ENCODE peak calls at places on chromosomes 16 and 17, in six cellular contexts. K is H1, J is HCT116, C is HepG2, U is GM12878, T is K562. W is an unnamed sample.

GRCh38 chr17:32102697-32103096 is 39.6 kb upstream of the RHOT1 start:
- DNase-seq in K (peak), J (no peak), C (no peak), U (no peak), T (no peak), W (no peak)

GRCh38 chr16:2842340-2843000 is 12.4 kb downstream of the ZG16B start:
- DNase-seq in K (peak), J (peak), C (no peak), U (no peak), T (peak), W (no peak)

GRCh38 chr16:47037396-47037745 is 63.9 kb upstream of the DNAJA2 start:
- DNase-seq in K (no peak), J (no peak), C (no peak), U (no peak), T (peak), W (no peak)

GRCh38 chr17:36935681-36936454 is 1.4 kb upstream of the LHX1 start:
- DNase-seq in K (peak), J (no peak), C (no peak), U (no peak), T (no peak), W (peak)

GRCh38 chr17:44557653-44558285 is 485 bp downstream of the FZD2 start:
- DNase-seq in K (peak), J (no peak), C (no peak), U (no peak), T (no peak), W (no peak)

GRCh38 chr16:29745126-29745852 is 501 bp downstream of the C16orf54 start:
- DNase-seq in K (no peak), J (no peak), C (no peak), U (no peak), T (no peak), W (no peak)

GRCh38 chr17:38449364-38449763 is 21.1 kb downstream of the ARHGAP23 start:
- DNase-seq in K (no peak), J (no peak), C (peak), U (no peak), T (no peak), W (no peak)

GRCh38 chr16:84648595-84649510 is 542 bp downstream of the KLHL36 start:
- DNase-seq in K (peak), J (no peak), C (no peak), U (no peak), T (peak), W (peak)

GRCh38 chr17:4105232-4105631 is 37.6 kb downstream of the ZZEF1 start:
- DNase-seq in K (no peak), J (no peak), C (no peak), U (no peak), T (no peak), W (no peak)

GRCh38 chr16:56930516-56931252 is 1.3 kb upstream of the HERPUD1 start:
- DNase-seq in K (no peak), J (no peak), C (no peak), U (no peak), T (no peak), W (no peak)

GRCh38 chr16:58022601-58023371 is 2.8 kb upstream of the MMP15 start:
- DNase-seq in K (no peak), J (no peak), C (no peak), U (no peak), T (no peak), W (no peak)

GRCh38 chr17:35731239-35731931 is at the start of gene RASL10B:
- DNase-seq in K (peak), J (no peak), C (peak), U (no peak), T (peak), W (peak)

GRCh38 chr16:25258856-25259179 is 1.2 kb upstream of the ZKSCAN2 start:
- DNase-seq in K (no peak), J (no peak), C (no peak), U (no peak), T (no peak), W (no peak)

GRCh38 chr16:55037051-55037450 is 106.4 kb downstream of the IRX5 start:
- DNase-seq in K (peak), J (no peak), C (no peak), U (no peak), T (no peak), W (no peak)

GRCh38 chr17:75864448-75864871 is 9.3 kb upstream of the WBP2 start:
- DNase-seq in K (no peak), J (no peak), C (no peak), U (peak), T (peak), W (no peak)

GRCh38 chr16:74774223-74775139 is at the start of gene FA2H:
- DNase-seq in K (peak), J (peak), C (peak), U (no peak), T (peak), W (peak)

GRCh38 chr17:1008008-1008761 is 11.3 kb downstream of the TIMM22 start:
- DNase-seq in K (no peak), J (no peak), C (no peak), U (no peak), T (no peak), W (no peak)

GRCh38 chr16:74950511-74950910 is 34.4 kb downstream of the WDR59 start:
- DNase-seq in K (no peak), J (no peak), C (no peak), U (no peak), T (no peak), W (no peak)

GRCh38 chr16:85626191-85626951 is 13.2 kb downstream of the GSE1 start:
- DNase-seq in K (peak), J (no peak), C (no peak), U (no peak), T (no peak), W (no peak)

GRCh38 chr16:72986011-72986410 is 61.9 kb downstream of the ZFHX3 start:
- DNase-seq in K (no peak), J (no peak), C (no peak), U (no peak), T (no peak), W (no peak)

GRCh38 chr16:85192736-85193493 is 80.6 kb upstream of the CIBAR2 start:
- DNase-seq in K (no peak), J (no peak), C (no peak), U (no peak), T (no peak), W (no peak)

GRCh38 chr16:84907575-84907974 is 87.8 kb downstream of the CRISPLD2 start:
- DNase-seq in K (no peak), J (no peak), C (no peak), U (no peak), T (no peak), W (no peak)

DNA sequence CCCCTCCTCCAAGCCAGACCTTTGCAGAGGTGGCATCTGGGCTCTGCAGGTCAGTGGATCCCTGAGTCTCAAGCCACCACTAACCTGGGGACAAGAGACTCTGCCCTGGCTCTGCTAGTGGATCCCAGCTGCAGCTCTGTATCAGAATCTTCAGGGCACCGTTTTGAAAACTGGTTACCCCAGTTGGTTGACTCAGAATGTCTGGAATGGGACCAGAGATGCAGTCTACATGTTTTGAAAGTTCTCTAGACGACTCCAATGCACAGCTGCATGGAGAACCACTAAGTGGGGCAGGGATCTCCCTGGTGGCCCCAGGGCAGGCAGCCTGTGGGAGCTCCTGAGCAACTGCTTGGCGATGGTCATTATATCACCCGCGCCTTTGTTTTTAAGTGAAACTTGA is 34.1 kb upstream of the ADORA2B start:
- DNase-seq in K (no peak), J (no peak), C (no peak), U (no peak), T (no peak), W (peak)
- TF ChIP-seq JUND in K (no peak), J (no peak), C (no peak), U (no peak), T (no peak), W (no peak)

GRCh38 chr17:66791337-66791736 is 43.6 kb upstream of the CACNG5 start:
- DNase-seq in K (no peak), J (no peak), C (no peak), U (no peak), T (no peak), W (no peak)

GRCh38 chr17:66789961-66790421 is 44.9 kb upstream of the CACNG5 start:
- DNase-seq in K (no peak), J (no peak), C (no peak), U (no peak), T (no peak), W (no peak)

GRCh38 chr17:66789093-66789492 is 45.8 kb upstream of the CACNG5 start:
- DNase-seq in K (no peak), J (no peak), C (no peak), U (no peak), T (no peak), W (no peak)

GRCh38 chr17:66787914-66788313 is 47.0 kb upstream of the CACNG5 start:
- DNase-seq in K (no peak), J (no peak), C (no peak), U (no peak), T (no peak), W (no peak)

DNA sequence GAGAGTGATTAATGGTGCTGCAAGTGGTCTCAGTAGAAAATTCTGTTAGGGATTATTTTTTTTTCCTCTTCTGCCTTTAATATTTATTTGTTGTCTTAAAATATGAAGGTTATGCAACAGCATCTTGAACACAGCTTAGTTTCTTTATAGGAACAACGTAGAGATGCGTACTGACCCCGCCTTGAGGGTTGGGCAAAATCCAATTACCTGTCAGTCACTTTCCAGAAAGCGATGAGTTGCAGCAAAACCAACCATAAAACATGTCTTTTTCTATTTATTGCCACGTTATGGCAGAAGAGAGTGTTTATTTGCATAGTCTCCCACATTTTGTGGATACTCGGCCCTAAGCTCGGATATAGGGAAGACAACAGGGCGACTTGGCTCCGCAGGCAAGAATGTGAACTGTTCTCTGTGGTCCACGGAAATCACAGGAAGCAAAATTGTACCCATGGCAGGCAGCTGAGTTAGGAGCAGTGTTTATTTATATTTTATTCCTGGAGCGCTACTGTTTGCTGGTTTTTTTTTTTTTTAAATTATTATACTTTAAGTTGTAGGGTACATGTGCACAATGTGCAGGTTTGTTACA is 44.3 kb upstream of the CACNG5 start:
- DNase-seq in K (no peak), J (no peak), C (no peak), U (no peak), T (no peak), W (no peak)
- TF ChIP-seq JUND in K (no peak), J (no peak), C (no peak), U (no peak), T (no peak), W (no peak)

GRCh38 chr17:74552037-74552436 is 6.1 kb upstream of the CD300C start:
- DNase-seq in K (no peak), J (no peak), C (no peak), U (no peak), T (no peak), W (no peak)
- TF ChIP-seq JUND in K (no peak), J (no peak), C (no peak), U (no peak), T (no peak), W (no peak)

DNA sequence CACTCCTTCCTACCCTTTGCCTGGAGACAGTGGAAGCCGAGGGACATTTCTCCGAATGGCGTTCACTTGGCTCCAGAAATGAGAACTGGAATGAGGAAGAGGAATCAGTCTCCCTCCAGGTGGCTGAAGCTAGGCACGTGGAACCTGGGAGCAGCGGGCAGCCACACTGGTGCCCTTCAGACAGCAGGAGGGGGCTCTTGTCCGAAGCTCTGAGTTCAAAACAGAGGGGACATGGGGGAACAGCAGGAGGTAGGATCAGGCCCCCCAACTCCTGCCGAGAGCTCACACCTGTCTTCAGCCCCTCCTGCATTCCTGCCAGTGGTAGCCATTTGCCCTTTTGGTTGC is 41.5 kb downstream of the TMEM235 start:
- DNase-seq in K (no peak), J (no peak), C (no peak), U (no peak), T (no peak), W (no peak)
- TF ChIP-seq JUND in K (no peak), J (no peak), C (no peak), U (no peak), T (no peak), W (no peak)